ENCODE peak calls at places on chromosomes 13 and 19, in four cellular contexts. L is IMR-90, Y is sigmoid colon, T is heart left ventricle. Z is an unnamed sample.
A peak's percentile ranks its signal among the peaks of the same experiment; 100 is the strongest.

GRCh38 chr13:35927554-35927953 is 203.6 kb downstream of the DCLK1 start:
- DNase-seq in L (peak; percentile 97), Y (peak; percentile 77), T (no peak), Z (no peak)

GRCh38 chr13:107020393-107020792 is 452.5 kb upstream of the ARGLU1 start:
- DNase-seq in L (no peak), Y (no peak), T (no peak), Z (no peak)

GRCh38 chr19:2624537-2625091 is 77.9 kb downstream of the GNG7 start:
- DNase-seq in L (no peak), Y (peak; percentile 60), T (peak; percentile 88), Z (no peak)

GRCh38 chr19:2495651-2496316 is 19.9 kb downstream of the GADD45B start:
- DNase-seq in L (no peak), Y (peak; percentile 80), T (peak; percentile 72), Z (no peak)

GRCh38 chr13:50229935-50230334 is 214.7 kb downstream of the KCNRG start:
- DNase-seq in L (no peak), Y (no peak), T (no peak), Z (no peak)

GRCh38 chr19:6484251-6484650 is 2.7 kb upstream of the DENND1C start:
- DNase-seq in L (no peak), Y (no peak), T (no peak), Z (no peak)

GRCh38 chr19:58482372-58482771 is 6.2 kb downstream of the ZNF446 start:
- DNase-seq in L (no peak), Y (no peak), T (no peak), Z (no peak)

GRCh38 chr19:4010808-4011110 is 3.2 kb downstream of the PIAS4 start:
- DNase-seq in L (no peak), Y (no peak), T (no peak), Z (no peak)

GRCh38 chr19:15247107-15248014 is 15.1 kb upstream of the EPHX3 start:
- DNase-seq in L (no peak), Y (no peak), T (peak; percentile 49), Z (no peak)

GRCh38 chr19:50432221-50432626 is 468 bp upstream of the MYBPC2 start:
- DNase-seq in L (no peak), Y (no peak), T (no peak), Z (no peak)

GRCh38 chr13:82947121-82948077 is 934.9 kb downstream of the SLITRK1 start:
- DNase-seq in L (peak; percentile 2), Y (no peak), T (no peak), Z (no peak)

GRCh38 chr19:6392219-6393073 is 518 bp downstream of the GTF2F1 start:
- DNase-seq in L (no peak), Y (no peak), T (no peak), Z (no peak)

GRCh38 chr13:83752141-83752540 is 130.1 kb downstream of the SLITRK1 start:
- DNase-seq in L (peak; percentile 47), Y (no peak), T (no peak), Z (no peak)

GRCh38 chr13:40609972-40610726 is 56.3 kb downstream of the FOXO1 start:
- DNase-seq in L (no peak), Y (no peak), T (no peak), Z (no peak)

GRCh38 chr19:11446652-11447301 is 11.3 kb downstream of the PRKCSH start:
- DNase-seq in L (no peak), Y (peak; percentile 78), T (peak; percentile 54), Z (peak; percentile 77)

GRCh38 chr19:45676851-45677263 is 8.8 kb downstream of the GIPR start:
- DNase-seq in L (no peak), Y (no peak), T (no peak), Z (no peak)

GRCh38 chr19:16073988-16074387 is 2.3 kb upstream of the TPM4 start:
- DNase-seq in L (no peak), Y (peak; percentile 85), T (peak; percentile 8), Z (no peak)

GRCh38 chr13:92719868-92720267 is 506.7 kb upstream of the GPC6 start:
- DNase-seq in L (no peak), Y (no peak), T (no peak), Z (no peak)

GRCh38 chr19:58047672-58048071 is 11.4 kb upstream of the ZNF135 start:
- DNase-seq in L (no peak), Y (no peak), T (no peak), Z (no peak)

GRCh38 chr19:18481505-18482222 is 40.2 kb downstream of the ELL start:
- DNase-seq in L (no peak), Y (no peak), T (no peak), Z (no peak)

GRCh38 chr13:101098873-101099272 is 317.4 kb downstream of the NALCN start:
- DNase-seq in L (peak; percentile 7), Y (no peak), T (no peak), Z (no peak)

GRCh38 chr13:58994077-58994476 is 1169.7 kb downstream of the DIAPH3 start:
- DNase-seq in L (no peak), Y (no peak), T (no peak), Z (no peak)

GRCh38 chr19:51621178-51621577 is 9.0 kb downstream of the SIGLEC5 start:
- DNase-seq in L (no peak), Y (no peak), T (no peak), Z (no peak)
- TF ChIP-seq POLR2A in L (no peak), Y (no peak), T (no peak), Z (no peak)

GRCh38 chr19:40611096-40611495 is 9.9 kb downstream of the LTBP4 start:
- DNase-seq in L (no peak), Y (no peak), T (peak; percentile 46), Z (no peak)

GRCh38 chr19:40614595-40615411 is 13.6 kb downstream of the LTBP4 start:
- DNase-seq in L (peak; percentile 99), Y (peak; percentile 95), T (peak; percentile 91), Z (peak; percentile 91)

GRCh38 chr19:40611900-40612698 is 10.9 kb downstream of the LTBP4 start:
- DNase-seq in L (no peak), Y (no peak), T (peak; percentile 28), Z (no peak)

GRCh38 chr19:40613669-40614594 is 12.8 kb downstream of the LTBP4 start:
- DNase-seq in L (peak; percentile 72), Y (peak; percentile 95), T (peak; percentile 90), Z (peak; percentile 82)

DNA sequence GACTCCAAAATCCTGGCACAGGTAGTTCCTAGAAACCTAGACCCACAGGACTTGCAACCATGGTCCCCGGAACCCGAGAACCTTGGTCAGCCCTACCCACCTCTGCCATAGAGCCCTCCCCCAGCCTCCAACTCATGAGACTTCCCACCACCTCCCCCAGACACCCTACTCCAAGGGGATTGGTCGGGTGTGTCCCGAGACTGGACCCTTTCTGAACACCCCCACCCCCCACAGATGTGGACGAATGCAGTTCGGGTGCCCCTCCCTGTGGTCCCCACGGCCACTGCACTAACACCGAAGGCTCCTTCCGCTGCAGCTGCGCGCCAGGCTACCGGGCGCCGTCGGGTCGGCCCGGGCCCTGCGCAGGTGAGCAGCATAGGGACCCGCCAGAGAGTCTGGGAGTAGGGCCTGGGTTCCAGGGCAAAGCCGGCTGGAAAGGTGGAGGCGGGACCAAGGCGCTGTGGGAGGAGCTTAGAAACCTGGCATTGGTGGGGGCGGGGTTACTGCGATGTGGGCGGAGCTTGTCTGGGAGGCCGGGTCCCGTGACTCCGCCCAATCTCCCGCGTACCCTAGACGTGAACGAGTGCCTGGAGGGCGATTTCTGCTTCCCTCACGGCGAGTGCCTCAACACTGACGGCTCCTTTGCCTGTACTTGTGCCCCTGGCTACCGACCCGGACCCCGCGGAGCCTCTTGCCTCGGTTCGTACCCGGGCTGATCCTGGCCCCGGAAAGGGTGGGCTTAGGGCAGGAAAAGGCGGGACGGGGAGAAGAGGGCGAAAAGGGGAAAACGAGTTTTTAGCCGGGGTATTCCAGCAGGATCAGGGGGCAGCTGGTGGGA is 11.9 kb downstream of the LTBP4 start:
- DNase-seq in L (no peak), Y (no peak), T (peak; percentile 72), Z (peak; percentile 72)
- TF ChIP-seq POLR2A in L (no peak), Y (no peak), T (no peak), Z (no peak)

GRCh38 chr13:26186141-26186870 is 35.8 kb downstream of the RNF6 start:
- DNase-seq in L (peak; percentile 89), Y (peak; percentile 92), T (peak; percentile 90), Z (peak; percentile 96)
- TF ChIP-seq POLR2A in L (no peak), Y (no peak), T (no peak), Z (peak; percentile 51)

GRCh38 chr19:49335071-49335783 is at the start of gene CD37:
- DNase-seq in L (no peak), Y (no peak), T (no peak), Z (no peak)

GRCh38 chr19:49333426-49334288 is 1.5 kb upstream of the CD37 start:
- DNase-seq in L (peak; percentile 40), Y (no peak), T (no peak), Z (no peak)

GRCh38 chr19:49328741-49329140 is 3.8 kb upstream of the SLC6A16 start:
- DNase-seq in L (no peak), Y (no peak), T (no peak), Z (no peak)

GRCh38 chr19:49327878-49328544 is 3.0 kb upstream of the SLC6A16 start:
- DNase-seq in L (peak; percentile 23), Y (no peak), T (no peak), Z (peak; percentile 57)

GRCh38 chr19:49331616-49332055 is 3.6 kb upstream of the CD37 start:
- DNase-seq in L (peak; percentile 57), Y (no peak), T (peak; percentile 54), Z (peak; percentile 31)
- TF ChIP-seq POLR2A in L (no peak), Y (no peak), T (no peak), Z (no peak)

GRCh38 chr19:43782689-43783231 is 2.0 kb upstream of the KCNN4 start:
- DNase-seq in L (no peak), Y (no peak), T (no peak), Z (peak; percentile 65)
- TF ChIP-seq POLR2A in L (no peak), Y (no peak), T (no peak), Z (no peak)

GRCh38 chr13:28121224-28121623 is 17.1 kb upstream of the PAN3 start:
- DNase-seq in L (no peak), Y (no peak), T (no peak), Z (no peak)
- TF ChIP-seq POLR2A in L (no peak), Y (no peak), T (no peak), Z (no peak)

DNA sequence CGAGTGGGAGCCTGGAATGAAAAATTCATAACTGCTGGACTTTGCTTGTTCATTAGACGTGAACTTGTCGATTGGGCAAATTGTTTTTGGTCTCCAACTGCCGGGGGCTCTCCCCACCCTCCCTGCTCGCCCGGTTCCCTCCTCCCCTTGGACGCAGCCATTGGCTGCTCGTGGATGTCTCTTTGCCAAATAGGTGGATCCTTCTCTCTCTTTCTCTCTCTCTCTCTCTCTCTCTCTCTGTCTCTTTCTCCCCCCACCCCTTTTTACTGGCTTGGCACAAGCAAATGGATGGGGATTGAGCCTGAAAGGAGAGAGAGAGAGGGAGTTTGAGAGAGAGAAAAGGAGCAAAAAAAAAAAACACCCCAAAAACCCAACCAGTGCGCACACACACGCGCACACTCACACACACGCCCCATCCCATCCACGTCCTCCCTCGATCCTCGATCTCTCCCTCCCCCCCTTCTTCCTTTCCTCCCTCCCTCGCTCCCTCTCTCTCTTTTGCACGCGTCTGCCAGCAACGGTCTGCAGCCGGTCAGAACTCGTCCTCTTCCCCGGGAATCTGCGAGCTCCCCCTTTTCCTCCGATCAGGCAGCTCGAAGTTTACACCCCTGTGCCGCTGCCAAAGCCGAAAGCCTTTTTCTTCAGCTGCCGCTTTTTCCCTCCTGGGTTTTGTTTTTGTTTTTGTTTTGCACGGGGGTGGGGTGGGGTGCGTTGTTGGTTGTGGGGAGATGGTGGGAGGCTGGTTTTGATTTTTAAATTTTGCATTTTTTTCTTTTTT is 27.8 kb downstream of the NFIX start:
- DNase-seq in L (peak; percentile 95), Y (peak; percentile 97), T (peak; percentile 93), Z (no peak)
- TF ChIP-seq POLR2A in L (no peak), Y (no peak), T (no peak), Z (peak; percentile 35)